ENCODE peak calls at places on chromosomes 7 and 10, in six cellular contexts. F, U, Y, S, K and I are unnamed samples.

GRCh38 chr7:85682819-85683218 is 496.0 kb upstream of the SEMA3D start:
- DNase-seq in F (no peak), U (peak; percentile 54), Y (no peak), S (peak; percentile 29), K (no peak), I (no peak)

GRCh38 chr7:142753366-142753765 is 4.1 kb downstream of the PRSS1 start:
- DNase-seq in F (no peak), U (no peak), Y (no peak), S (no peak), K (peak; percentile 33), I (no peak)

GRCh38 chr10:68224810-68225209 is 7.1 kb downstream of the ATOH7 start:
- DNase-seq in F (no peak), U (peak; percentile 37), Y (peak; percentile 44), S (no peak), K (no peak), I (no peak)

GRCh38 chr10:114543456-114543855 is 114.6 kb downstream of the ABLIM1 start:
- DNase-seq in F (no peak), U (no peak), Y (no peak), S (no peak), K (no peak), I (no peak)

GRCh38 chr7:82975811-82976468 is 186.7 kb downstream of the PCLO start:
- DNase-seq in F (no peak), U (no peak), Y (peak; percentile 6), S (no peak), K (no peak), I (no peak)

GRCh38 chr10:48605786-48606529 is 1.1 kb upstream of the ARHGAP22 start:
- DNase-seq in F (no peak), U (no peak), Y (no peak), S (peak; percentile 53), K (no peak), I (no peak)

GRCh38 chr10:116878123-116878522 is 28.8 kb downstream of the ENO4 start:
- DNase-seq in F (no peak), U (no peak), Y (no peak), S (no peak), K (no peak), I (no peak)

GRCh38 chr10:124650820-124651401 is 93.3 kb downstream of the FAM53B start:
- DNase-seq in F (peak; percentile 56), U (no peak), Y (no peak), S (no peak), K (no peak), I (no peak)

GRCh38 chr7:131188367-131189339 is 139.0 kb upstream of the MKLN1 start:
- DNase-seq in F (peak; percentile 30), U (peak; percentile 99), Y (peak; percentile 94), S (peak; percentile 97), K (peak; percentile 70), I (peak; percentile 91)

GRCh38 chr10:87660484-87661133 is 931 bp downstream of the PAPSS2 start:
- DNase-seq in F (no peak), U (peak; percentile 85), Y (no peak), S (peak; percentile 60), K (peak; percentile 16), I (no peak)

GRCh38 chr10:83274088-83274487 is 865.2 kb upstream of the GHITM start:
- DNase-seq in F (no peak), U (no peak), Y (peak; percentile 2), S (no peak), K (no peak), I (no peak)

GRCh38 chr10:71723301-71723700 is 3.7 kb upstream of the C10orf105 start:
- DNase-seq in F (no peak), U (no peak), Y (no peak), S (no peak), K (no peak), I (no peak)

GRCh38 chr7:6558837-6559236 is 7.6 kb upstream of the GRID2IP start:
- DNase-seq in F (no peak), U (peak; percentile 55), Y (peak; percentile 65), S (no peak), K (peak; percentile 28), I (no peak)

GRCh38 chr7:18824157-18824556 is 293.3 kb downstream of the TWIST1 start:
- DNase-seq in F (no peak), U (no peak), Y (no peak), S (no peak), K (no peak), I (no peak)

GRCh38 chr7:128263420-128263819 is 22.3 kb downstream of the LEP start:
- DNase-seq in F (no peak), U (no peak), Y (no peak), S (no peak), K (no peak), I (no peak)

GRCh38 chr10:110167149-110167548 is 40.3 kb upstream of the MXI1 start:
- DNase-seq in F (no peak), U (no peak), Y (no peak), S (no peak), K (no peak), I (no peak)

GRCh38 chr7:152313879-152314604 is 121.8 kb downstream of the KMT2C start:
- DNase-seq in F (no peak), U (peak; percentile 97), Y (peak; percentile 96), S (peak; percentile 85), K (peak; percentile 33), I (no peak)

GRCh38 chr10:102065561-102066420 is 642 bp downstream of the HPS6 start:
- DNase-seq in F (no peak), U (peak; percentile 28), Y (peak; percentile 18), S (no peak), K (peak; percentile 21), I (no peak)